ENCODE peak calls at places on chromosomes 6 and 20, in five cellular contexts. H is pancreas, X is ascending aorta, C is bronchial epithelial cell, F is choroid plexus epithelial cell. E is an unnamed sample.

GRCh38 chr6:26388441-26388840 is 5.5 kb downstream of the BTN2A2 start:
- DNase-seq in H (no peak), X (no peak), C (peak), F (no peak), E (no peak)

GRCh38 chr20:32559753-32560380 is 25.3 kb downstream of the NOL4L start:
- DNase-seq in H (no peak), X (no peak), C (peak), F (no peak), E (no peak)

GRCh38 chr6:150201791-150202329 is 59.0 kb downstream of the PPP1R14C start:
- DNase-seq in H (no peak), X (no peak), C (no peak), F (no peak), E (no peak)

GRCh38 chr6:153170511-153170910 is 39.4 kb upstream of the RGS17 start:
- DNase-seq in H (no peak), X (no peak), C (peak), F (peak), E (no peak)

GRCh38 chr6:44064089-44064947 is 62.9 kb downstream of the MRPL14 start:
- DNase-seq in H (no peak), X (peak), C (peak), F (peak), E (peak)

GRCh38 chr20:48360338-48360698 is 467.5 kb downstream of the PREX1 start:
- DNase-seq in H (no peak), X (no peak), C (no peak), F (no peak), E (no peak)

GRCh38 chr6:35392773-35393672 is 50.7 kb downstream of the PPARD start:
- DNase-seq in H (no peak), X (no peak), C (peak), F (no peak), E (no peak)

GRCh38 chr20:48722737-48723191 is 105.0 kb downstream of the PREX1 start:
- DNase-seq in H (no peak), X (peak), C (no peak), F (peak), E (no peak)

GRCh38 chr20:49976542-49976941 is 6.2 kb upstream of the SNAI1 start:
- DNase-seq in H (no peak), X (no peak), C (peak), F (no peak), E (no peak)

GRCh38 chr20:63315982-63316491 is 23.1 kb downstream of the COL20A1 start:
- DNase-seq in H (peak), X (no peak), C (no peak), F (no peak), E (no peak)

GRCh38 chr20:63495771-63496403 is 3.0 kb downstream of the EEF1A2 start:
- DNase-seq in H (peak), X (no peak), C (peak), F (peak), E (peak)

GRCh38 chr20:58721951-58722371 is 29.4 kb downstream of the NPEPL1 start:
- DNase-seq in H (no peak), X (no peak), C (no peak), F (no peak), E (peak)

GRCh38 chr6:140537834-140538680 is 1163.6 kb upstream of the CITED2 start:
- DNase-seq in H (no peak), X (no peak), C (peak), F (peak), E (no peak)

GRCh38 chr20:32970115-32970972 is 33.9 kb downstream of the SUN5 start:
- DNase-seq in H (no peak), X (no peak), C (no peak), F (no peak), E (no peak)

GRCh38 chr6:56204134-56204533 is 43.2 kb downstream of the COL21A1 start:
- DNase-seq in H (no peak), X (no peak), C (no peak), F (peak), E (no peak)

GRCh38 chr20:38211200-38212097 is 46.4 kb upstream of the TGM2 start:
- DNase-seq in H (no peak), X (no peak), C (no peak), F (no peak), E (no peak)

GRCh38 chr6:40349092-40349491 is 238.1 kb downstream of the LRFN2 start:
- DNase-seq in H (no peak), X (no peak), C (no peak), F (no peak), E (peak)

GRCh38 chr6:21748343-21749063 is 155.0 kb downstream of the SOX4 start:
- DNase-seq in H (no peak), X (no peak), C (peak), F (peak), E (no peak)

GRCh38 chr20:46640044-46640443 is 11.2 kb downstream of the SLC13A3 start:
- DNase-seq in H (no peak), X (no peak), C (no peak), F (no peak), E (no peak)

GRCh38 chr20:63574156-63574828 is at the start of gene HELZ2:
- DNase-seq in H (peak), X (no peak), C (peak), F (peak), E (peak)

GRCh38 chr6:157019733-157020132 is 242.6 kb downstream of the ARID1B start:
- DNase-seq in H (no peak), X (no peak), C (no peak), F (peak), E (no peak)

GRCh38 chr6:168886306-168886854 is 367.3 kb downstream of the THBS2 start:
- DNase-seq in H (no peak), X (no peak), C (no peak), F (no peak), E (no peak)

GRCh38 chr6:11766056-11766455 is 12.5 kb downstream of the ADTRP start:
- DNase-seq in H (no peak), X (no peak), C (peak), F (peak), E (no peak)
- TF ChIP-seq CTCF in H (no peak), X (no peak), C (no peak), F (peak), E (no peak)

DNA sequence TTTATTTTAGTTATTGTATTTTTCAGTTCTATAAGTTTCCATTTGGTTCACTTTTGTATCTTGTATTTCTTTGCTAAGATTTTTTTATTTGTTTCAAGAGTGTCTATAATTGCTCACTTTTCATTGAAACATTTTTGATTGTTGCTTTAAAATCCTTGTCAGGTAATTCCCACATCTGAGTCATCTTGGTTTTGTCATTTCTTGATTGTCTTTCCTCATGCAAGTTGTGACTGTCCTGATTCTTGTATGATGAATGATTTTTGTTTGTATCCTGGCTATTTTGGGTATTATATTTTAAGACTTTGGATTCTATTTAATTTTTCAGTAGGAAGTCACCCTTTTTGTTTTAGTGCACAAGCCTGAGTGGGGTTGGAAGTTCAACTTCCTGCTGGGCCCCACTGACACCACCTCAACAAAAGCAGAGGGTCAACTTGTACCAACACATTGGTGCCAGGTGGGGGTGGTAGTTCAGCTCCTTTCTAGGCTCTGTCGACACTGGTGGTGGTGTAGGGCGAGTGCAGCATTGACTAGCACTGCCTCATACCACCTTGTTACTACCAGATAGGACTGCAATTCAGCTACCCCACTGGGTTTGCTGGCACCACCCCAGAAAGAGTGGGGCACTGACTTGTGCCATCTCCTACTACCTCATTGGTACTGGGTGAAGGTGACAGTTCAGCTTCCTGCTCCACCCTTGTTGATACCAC is 8.8 kb downstream of the RSPH3 start:
- DNase-seq in H (no peak), X (no peak), C (peak), F (no peak), E (no peak)
- TF ChIP-seq CTCF in H (no peak), X (no peak), C (peak), F (no peak), E (no peak)

DNA sequence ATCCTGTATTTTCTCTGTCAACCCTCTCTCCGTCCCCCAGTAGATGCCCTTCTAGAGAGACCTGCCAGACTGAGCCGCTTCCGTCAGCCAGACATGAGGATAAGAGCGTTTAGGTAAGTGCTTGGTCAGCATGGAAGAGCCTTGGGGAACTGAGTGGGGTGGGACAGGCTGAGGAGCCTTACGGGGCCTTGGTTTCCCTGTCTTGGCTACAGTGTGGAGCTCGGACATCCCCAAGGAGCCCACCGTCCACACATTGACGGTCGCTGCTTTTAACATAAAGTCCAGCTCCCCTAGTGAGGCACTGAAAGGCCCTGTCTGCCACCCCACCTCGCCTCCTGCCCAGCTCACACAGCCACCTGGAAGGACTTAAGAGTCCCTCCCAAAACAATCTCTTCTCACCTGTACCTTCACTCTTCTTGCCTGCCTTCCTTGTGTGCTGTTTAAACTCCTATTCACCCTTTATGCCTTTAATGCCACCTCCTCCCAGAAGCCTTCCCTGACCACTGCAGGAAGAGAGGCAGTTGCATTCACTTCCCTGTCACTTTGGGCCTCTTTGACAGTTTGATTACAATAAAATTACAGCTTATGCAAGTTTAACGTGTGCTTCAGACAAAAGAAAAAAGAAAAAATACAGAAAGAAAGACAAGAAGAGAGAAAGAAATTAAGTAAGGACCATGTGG is 42.3 kb downstream of the PDYN start:
- DNase-seq in H (no peak), X (no peak), C (no peak), F (no peak), E (no peak)
- TF ChIP-seq CTCF in H (no peak), X (no peak), C (no peak), F (no peak), E (no peak)

GRCh38 chr6:30612687-30613248 is 4.3 kb downstream of the PPP1R10 start:
- DNase-seq in H (no peak), X (no peak), C (no peak), F (peak), E (no peak)

GRCh38 chr6:30613251-30614043 is 3.6 kb downstream of the PPP1R10 start:
- DNase-seq in H (no peak), X (no peak), C (peak), F (peak), E (no peak)

GRCh38 chr6:30611150-30611855 is 5.7 kb downstream of the PPP1R10 start:
- DNase-seq in H (no peak), X (no peak), C (no peak), F (peak), E (no peak)

GRCh38 chr6:30611856-30612194 is 5.2 kb downstream of the PPP1R10 start:
- DNase-seq in H (no peak), X (no peak), C (no peak), F (no peak), E (no peak)

DNA sequence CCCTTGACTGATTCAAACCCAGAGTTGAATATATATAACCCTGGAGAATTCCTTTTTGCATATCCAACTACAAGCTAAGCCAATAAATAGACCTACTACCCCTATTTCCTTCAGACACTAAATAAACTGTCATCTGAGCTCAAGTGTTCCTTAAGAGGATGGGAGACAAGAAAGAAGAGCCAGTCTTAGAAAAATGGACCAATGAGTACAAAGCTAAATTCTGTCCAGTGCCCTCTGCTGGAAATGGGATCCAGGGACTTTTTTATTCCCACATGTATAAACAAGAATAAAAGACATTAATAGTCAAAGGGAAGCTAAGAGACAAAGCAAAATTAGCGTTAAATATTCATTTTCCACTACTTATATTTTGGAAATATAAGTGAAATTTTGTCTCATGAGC is 4.8 kb downstream of the PPP1R10 start:
- DNase-seq in H (no peak), X (no peak), C (peak), F (peak), E (no peak)
- TF ChIP-seq CTCF in H (no peak), X (peak), C (peak), F (peak), E (no peak)

GRCh38 chr20:44521484-44522481 is at the start of gene SERINC3:
- DNase-seq in H (peak), X (peak), C (peak), F (peak), E (peak)
- TF ChIP-seq CTCF in H (no peak), X (peak), C (no peak), F (no peak), E (no peak)

GRCh38 chr6:76351275-76351674 is 278.8 kb upstream of the IMPG1 start:
- DNase-seq in H (no peak), X (no peak), C (peak), F (no peak), E (no peak)
- TF ChIP-seq CTCF in H (no peak), X (no peak), C (peak), F (no peak), E (no peak)